ENCODE peak calls at places on chromosomes 2 and 18, in ten cellular contexts. J, O, H, Y, Q, G, A, Z, I and B are unnamed samples.

GRCh38 chr18:24959100-24959499 is 392.9 kb downstream of the ZNF521 start:
- DNase-seq in I (no peak), O (no peak), Z (no peak), A (no peak), H (no peak), J (no peak), Q (peak), Y (no peak), G (no peak), B (peak)

GRCh38 chr2:30217644-30218361 is 13.5 kb upstream of the LBH start:
- DNase-seq in Z (no peak), H (no peak), O (peak), Q (no peak), J (peak), A (no peak), G (no peak), I (no peak), Y (no peak), B (peak)

GRCh38 chr2:178484245-178485041 is 4.2 kb downstream of the PLEKHA3 start:
- DNase-seq in Q (peak), H (peak), A (peak), Z (no peak), O (no peak), I (no peak), Y (no peak), G (peak), J (no peak), B (no peak)

GRCh38 chr2:199603748-199604291 is 146.1 kb upstream of the SATB2 start:
- DNase-seq in Y (no peak), J (no peak), Q (peak), O (no peak), G (no peak), I (no peak), H (no peak), A (no peak), Z (no peak), B (no peak)

GRCh38 chr2:228522276-228522675 is 340.8 kb upstream of the SPHKAP start:
- DNase-seq in Z (no peak), Q (peak), O (no peak), Y (no peak), J (no peak), H (no peak), I (no peak), A (no peak), G (no peak), B (no peak)

GRCh38 chr18:25310045-25310444 is 41.9 kb downstream of the ZNF521 start:
- DNase-seq in G (no peak), Y (no peak), J (no peak), Z (peak), I (no peak), H (no peak), Q (peak), O (peak), A (peak), B (no peak)

GRCh38 chr2:23427350-23427749 is 42.4 kb downstream of the KLHL29 start:
- DNase-seq in I (no peak), G (no peak), J (no peak), A (no peak), Y (no peak), O (no peak), Z (no peak), Q (no peak), H (no peak), B (no peak)

GRCh38 chr2:127985735-127986134 is 42.1 kb downstream of the SAP130 start:
- DNase-seq in A (no peak), J (no peak), Q (no peak), G (no peak), H (no peak), O (no peak), I (no peak), Z (no peak), Y (no peak), B (no peak)

GRCh38 chr2:110726285-110726684 is 6.1 kb upstream of the ACOXL start:
- DNase-seq in O (no peak), Z (no peak), A (no peak), Q (no peak), Y (no peak), H (no peak), J (no peak), G (no peak), I (no peak), B (no peak)

GRCh38 chr2:63057249-63058148 is 6.9 kb downstream of the OTX1 start:
- DNase-seq in I (no peak), Y (no peak), G (no peak), J (no peak), Z (no peak), H (no peak), A (no peak), O (no peak), Q (peak), B (no peak)
- H3K4me3 ChIP-seq in I (no peak), Y (no peak), G (no peak), J (peak), Z (no peak), H (no peak), A (no peak), O (no peak), Q (no peak), B (no peak)

GRCh38 chr18:22052405-22053105 is 116.8 kb upstream of the GATA6 start:
- DNase-seq in J (no peak), Q (no peak), H (no peak), O (no peak), Y (no peak), I (no peak), G (peak), Z (no peak), A (peak), B (no peak)
- TF ChIP-seq CTCF in J (no peak), Q (no peak), H (no peak), O (no peak), Y (no peak), I (no peak), G (no peak), Z (no peak), A (no peak), B (no peak)

GRCh38 chr2:231643494-231643888 is 50.8 kb downstream of the TEX44 start:
- DNase-seq in G (no peak), Y (no peak), Q (no peak), H (no peak), I (no peak), A (no peak), O (no peak), J (no peak), Z (no peak), B (no peak)

GRCh38 chr2:231640229-231640628 is 47.6 kb downstream of the TEX44 start:
- DNase-seq in Y (no peak), I (no peak), O (no peak), A (no peak), Z (no peak), J (no peak), H (no peak), G (no peak), Q (no peak), B (no peak)

GRCh38 chr2:231644426-231644825 is 51.8 kb downstream of the TEX44 start:
- DNase-seq in G (peak), J (no peak), O (no peak), A (no peak), Q (no peak), Y (no peak), H (no peak), Z (no peak), I (no peak), B (no peak)

GRCh38 chr2:231640646-231641111 is 48.0 kb downstream of the TEX44 start:
- DNase-seq in G (peak), J (peak), Y (no peak), H (no peak), A (peak), O (no peak), Z (no peak), Q (no peak), I (peak), B (no peak)

DNA sequence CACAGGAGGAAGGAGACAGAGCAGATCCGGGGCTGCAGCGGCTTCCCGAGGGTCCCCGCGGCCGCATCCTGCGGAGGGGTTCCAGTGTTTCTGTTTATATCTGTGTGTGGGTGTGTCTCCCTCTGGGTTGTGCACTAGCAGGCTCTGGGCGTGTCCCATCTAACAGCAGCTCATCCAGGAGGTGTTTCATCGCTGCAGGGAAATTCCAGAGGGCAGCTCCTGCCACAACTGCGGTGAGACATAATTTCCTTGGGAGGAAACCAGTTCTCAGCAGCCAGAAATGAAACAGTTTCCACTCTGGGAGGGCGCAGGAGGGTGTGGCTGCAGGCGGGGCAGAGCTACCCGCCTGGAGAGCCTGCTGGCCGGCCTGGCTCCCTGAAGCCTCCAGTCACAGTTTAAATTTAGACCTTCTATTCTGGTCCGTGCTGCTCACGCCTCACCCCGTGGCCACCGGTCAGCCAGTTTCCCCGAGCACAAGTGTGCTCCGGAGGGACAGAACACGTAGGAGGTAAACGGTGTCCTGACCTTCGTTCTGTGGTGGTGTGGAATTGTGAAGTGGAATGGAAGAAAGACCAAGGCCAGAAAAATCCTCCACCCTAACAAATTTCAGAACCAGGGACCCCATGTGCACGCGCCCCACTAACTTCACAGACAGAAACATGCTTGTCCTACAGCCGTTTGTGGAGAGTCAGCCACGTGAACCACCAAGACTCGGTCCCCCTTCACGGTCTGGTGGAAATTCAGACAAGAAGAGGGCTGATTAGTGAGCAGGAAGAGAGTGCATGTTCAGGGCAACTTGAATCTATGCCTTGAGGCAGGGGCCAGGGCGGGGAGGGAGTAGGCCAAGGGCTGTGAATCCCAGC is 50.2 kb downstream of the TEX44 start:
- DNase-seq in O (peak), A (peak), H (peak), Y (no peak), Z (peak), Q (peak), G (peak), J (peak), I (peak), B (no peak)
- H3K4me3 ChIP-seq in O (peak), A (peak), H (no peak), Y (no peak), Z (no peak), Q (no peak), G (no peak), J (peak), I (peak), B (no peak)

GRCh38 chr2:62339413-62339812 is 143.5 kb downstream of the B3GNT2 start:
- DNase-seq in G (no peak), J (no peak), H (no peak), A (peak), O (no peak), Q (no peak), I (no peak), Z (no peak), Y (no peak), B (no peak)
- TF ChIP-seq CTCF in G (no peak), J (no peak), H (no peak), A (peak), O (no peak), Q (peak), I (no peak), Z (peak), Y (no peak), B (no peak)

DNA sequence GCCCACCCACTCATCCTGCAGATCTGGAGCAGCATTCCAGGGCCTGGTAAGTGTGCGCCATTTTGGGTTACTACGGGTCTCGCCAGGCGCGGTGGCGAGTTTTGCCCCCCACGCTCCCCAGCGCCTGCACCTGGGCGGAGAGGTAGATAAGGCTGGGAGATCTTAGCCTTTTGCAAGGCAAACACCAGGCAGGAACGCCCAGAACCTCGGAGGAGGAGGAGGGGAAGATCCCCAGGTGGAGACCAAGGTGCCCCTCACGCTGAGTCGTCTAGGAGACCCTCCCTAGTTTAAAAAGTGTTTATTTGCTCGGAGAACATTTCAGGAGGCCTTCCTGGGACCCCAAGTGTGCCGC is 365 bp upstream of the RAMP1 start:
- DNase-seq in I (no peak), Q (no peak), G (no peak), J (no peak), A (no peak), O (no peak), H (no peak), Z (no peak), Y (no peak), B (no peak)
- H3K4me3 ChIP-seq in I (no peak), Q (peak), G (no peak), J (peak), A (peak), O (peak), H (peak), Z (no peak), Y (no peak), B (peak)

DNA sequence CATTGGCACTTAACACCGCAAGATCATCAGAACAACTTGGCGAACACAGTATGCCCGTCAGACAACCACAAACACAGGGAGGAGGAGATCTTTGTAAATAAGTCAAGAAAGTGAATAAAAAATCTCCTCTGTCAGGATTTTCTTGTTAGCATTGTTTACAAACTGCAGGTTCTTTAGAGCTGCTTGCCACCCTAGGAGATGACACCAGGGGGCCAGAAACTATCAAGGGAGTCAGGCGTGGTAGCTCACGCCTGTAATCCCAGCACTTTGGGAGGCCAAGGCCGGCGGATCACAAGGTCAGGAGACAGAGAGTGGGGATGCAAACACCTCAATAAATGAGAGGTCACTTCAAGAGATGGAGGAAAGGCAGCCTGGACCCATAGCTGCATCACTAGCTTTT is 428.1 kb downstream of the SETBP1 start:
- DNase-seq in Z (no peak), J (no peak), A (no peak), G (no peak), I (no peak), Q (no peak), H (no peak), Y (no peak), O (no peak), B (no peak)
- TF ChIP-seq CTCF in Z (no peak), J (no peak), A (no peak), G (no peak), I (no peak), Q (no peak), H (no peak), Y (no peak), O (no peak), B (no peak)

DNA sequence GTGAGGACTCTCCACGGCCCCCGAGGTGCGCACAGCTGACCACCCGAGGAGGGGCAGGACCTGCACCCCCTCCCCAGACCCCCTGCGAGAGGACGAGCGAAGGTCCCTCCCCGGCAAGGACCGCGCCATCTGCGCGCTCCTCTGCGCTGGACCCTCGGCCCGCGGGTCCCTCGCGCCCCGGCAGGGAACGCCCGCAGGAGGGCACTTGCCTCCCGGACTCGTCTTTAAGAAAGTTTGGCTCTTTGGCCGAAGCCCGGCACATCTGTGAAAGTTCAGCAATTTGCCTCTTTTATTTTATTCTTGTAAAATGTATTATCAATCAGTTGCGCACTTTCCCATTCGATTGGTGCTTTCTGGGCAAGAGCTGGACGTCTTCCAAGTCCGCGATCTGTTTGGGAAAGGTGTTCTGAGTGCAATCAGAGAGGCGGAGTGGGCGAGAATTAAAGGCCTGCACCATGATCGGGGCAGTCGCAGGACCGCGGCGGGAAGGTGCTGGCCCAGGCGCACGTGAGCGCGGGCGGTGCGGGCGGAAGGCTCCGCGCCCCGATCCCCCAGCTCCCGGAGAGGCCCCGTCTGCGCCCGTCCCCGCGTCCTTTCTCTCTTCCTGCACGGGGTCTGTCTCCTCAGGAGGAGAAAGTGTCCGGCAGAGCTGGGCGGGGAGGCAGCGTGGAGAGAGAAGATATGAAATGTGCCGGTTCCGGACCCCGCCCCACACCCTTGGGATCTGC is 1.6 kb upstream of the ALKAL2 start:
- DNase-seq in G (peak), J (no peak), Z (no peak), Y (no peak), O (peak), A (peak), Q (peak), H (peak), I (no peak), B (no peak)
- H3K4me3 ChIP-seq in G (peak), J (peak), Z (peak), Y (peak), O (peak), A (peak), Q (peak), H (peak), I (peak), B (peak)

GRCh38 chr2:44462934-44463849 is 101.4 kb downstream of the CAMKMT start:
- DNase-seq in I (no peak), Y (no peak), Q (no peak), H (no peak), G (no peak), A (no peak), O (no peak), Z (no peak), J (no peak), B (no peak)
- TF ChIP-seq CTCF in I (no peak), Y (no peak), Q (no peak), H (no peak), G (no peak), A (no peak), O (no peak), Z (no peak), J (no peak), B (no peak)

GRCh38 chr18:12406376-12407111 is 1.2 kb upstream of the PRELID3A start:
- DNase-seq in G (no peak), O (no peak), A (no peak), I (no peak), J (no peak), Q (no peak), Z (no peak), Y (no peak), H (no peak), B (no peak)
- H3K4me3 ChIP-seq in G (no peak), O (no peak), A (no peak), I (no peak), J (no peak), Q (no peak), Z (no peak), Y (no peak), H (no peak), B (no peak)

GRCh38 chr2:130768191-130768855 is 13.0 kb downstream of the AMER3 start:
- DNase-seq in Y (no peak), G (no peak), A (no peak), Z (no peak), Q (no peak), O (no peak), I (no peak), H (no peak), J (no peak), B (no peak)
- TF ChIP-seq CTCF in Y (peak), G (no peak), A (no peak), Z (no peak), Q (no peak), O (peak), I (peak), H (no peak), J (no peak), B (no peak)